ENCODE peak calls at places on chromosomes 7 and 10, in four cellular contexts. Y, U, Q and L are unnamed samples.
A peak's percentile ranks its signal among the peaks of the same experiment; 100 is the strongest.

GRCh38 chr7:99083068-99083651 is 60.7 kb downstream of the SMURF1 start:
- DNase-seq in Y (no peak), U (no peak), Q (no peak), L (no peak)

GRCh38 chr10:108104697-108105096 is 940.2 kb upstream of the SORCS1 start:
- DNase-seq in Y (no peak), U (no peak), Q (no peak), L (no peak)

GRCh38 chr7:106178593-106179134 is 66.6 kb upstream of the SYPL1 start:
- DNase-seq in Y (no peak), U (no peak), Q (no peak), L (no peak)

GRCh38 chr7:6705959-6706665 is 635 bp downstream of the ZNF12 start:
- DNase-seq in Y (peak; percentile 18), U (no peak), Q (peak; percentile 54), L (peak; percentile 61)

GRCh38 chr7:158710651-158711102 is 6.1 kb upstream of the NCAPG2 start:
- DNase-seq in Y (no peak), U (no peak), Q (no peak), L (no peak)

GRCh38 chr10:93573051-93573909 is 6.8 kb downstream of the FFAR4 start:
- DNase-seq in Y (peak; percentile 12), U (no peak), Q (peak; percentile 64), L (no peak)

GRCh38 chr7:12066004-12066403 is 145.1 kb upstream of the TMEM106B start:
- DNase-seq in Y (no peak), U (no peak), Q (no peak), L (no peak)

GRCh38 chr7:75050501-75050900 is 23.1 kb downstream of the RCC1L start:
- DNase-seq in Y (no peak), U (no peak), Q (no peak), L (no peak)

GRCh38 chr10:43068136-43068395 is 8.8 kb upstream of the RET start:
- DNase-seq in Y (no peak), U (no peak), Q (no peak), L (no peak)

GRCh38 chr10:5434017-5434753 is 21.8 kb downstream of the NET1 start:
- DNase-seq in Y (no peak), U (no peak), Q (no peak), L (no peak)

GRCh38 chr7:138934861-138935260 is 46.3 kb downstream of the KIAA1549 start:
- DNase-seq in Y (no peak), U (no peak), Q (no peak), L (no peak)

GRCh38 chr10:80321183-80321582 is 31.7 kb upstream of the MAT1A start:
- DNase-seq in Y (no peak), U (no peak), Q (no peak), L (no peak)

GRCh38 chr7:141071855-141072547 is 1.9 kb upstream of the TMEM178B start:
- DNase-seq in Y (no peak), U (no peak), Q (no peak), L (no peak)

GRCh38 chr10:22640351-22640750 is 74.0 kb downstream of the PIP4K2A start:
- DNase-seq in Y (no peak), U (no peak), Q (no peak), L (no peak)

GRCh38 chr10:58856508-58857240 is 319.8 kb upstream of the PHYHIPL start:
- DNase-seq in Y (peak; percentile 39), U (no peak), Q (no peak), L (no peak)

GRCh38 chr7:115217373-115217772 is 295.5 kb downstream of the MDFIC start:
- DNase-seq in Y (no peak), U (no peak), Q (no peak), L (no peak)

GRCh38 chr10:23157691-23158369 is 34.3 kb upstream of the PTF1A start:
- DNase-seq in Y (no peak), U (no peak), Q (no peak), L (no peak)

GRCh38 chr7:15123901-15124300 is 221.3 kb upstream of the DGKB start:
- DNase-seq in Y (no peak), U (no peak), Q (no peak), L (no peak)

GRCh38 chr10:2196272-2196671 is 458.9 kb upstream of the ADARB2 start:
- DNase-seq in Y (no peak), U (no peak), Q (no peak), L (no peak)

GRCh38 chr10:91745086-91745831 is 53.0 kb upstream of the TNKS2 start:
- DNase-seq in Y (no peak), U (no peak), Q (no peak), L (no peak)

GRCh38 chr7:13651167-13651566 is 338.3 kb downstream of the ETV1 start:
- DNase-seq in Y (no peak), U (no peak), Q (no peak), L (no peak)

GRCh38 chr10:104080762-104081161 is 4.9 kb downstream of the COL17A1 start:
- DNase-seq in Y (no peak), U (no peak), Q (no peak), L (no peak)

GRCh38 chr7:130009848-130010688 is 41.1 kb downstream of the ZC3HC1 start:
- DNase-seq in Y (no peak), U (no peak), Q (no peak), L (no peak)

GRCh38 chr10:6232846-6233724 is 30.4 kb downstream of the PFKFB3 start:
- DNase-seq in Y (no peak), U (no peak), Q (no peak), L (no peak)

GRCh38 chr10:78410046-78410965 is 376.6 kb downstream of the RPS24 start:
- DNase-seq in Y (no peak), U (no peak), Q (no peak), L (no peak)

GRCh38 chr7:132495931-132496330 is 80.3 kb downstream of the PLXNA4 start:
- DNase-seq in Y (no peak), U (no peak), Q (no peak), L (no peak)

GRCh38 chr7:76396039-76396732 is 13.3 kb downstream of the SSC4D start:
- DNase-seq in Y (no peak), U (no peak), Q (no peak), L (no peak)

GRCh38 chr10:131146790-131147189 is 164.7 kb downstream of the TCERG1L start:
- DNase-seq in Y (no peak), U (no peak), Q (peak; percentile 27), L (no peak)

GRCh38 chr10:130493446-130494198 is 357.4 kb downstream of the GLRX3 start:
- DNase-seq in Y (no peak), U (no peak), Q (no peak), L (peak; percentile 10)

GRCh38 chr10:5550621-5551530 is 26.1 kb downstream of the CALML3 start:
- DNase-seq in Y (no peak), U (no peak), Q (peak; percentile 41), L (no peak)

GRCh38 chr10:76302936-76303656 is 871.7 kb downstream of the LRMDA start:
- DNase-seq in Y (no peak), U (no peak), Q (no peak), L (no peak)

GRCh38 chr10:7511612-7512011 is 100.8 kb upstream of the SFMBT2 start:
- DNase-seq in Y (no peak), U (no peak), Q (no peak), L (no peak)

GRCh38 chr10:44418637-44419036 is 33.7 kb upstream of the CXCL12 start:
- DNase-seq in Y (no peak), U (no peak), Q (no peak), L (no peak)
- H3K27me3 ChIP-seq in Y (peaks cover 3% of the 10 kb centered on the region), U (no peaks in the 10 kb centered on the region), Q (no peaks in the 10 kb centered on the region), L (no peaks in the 10 kb centered on the region)

DNA sequence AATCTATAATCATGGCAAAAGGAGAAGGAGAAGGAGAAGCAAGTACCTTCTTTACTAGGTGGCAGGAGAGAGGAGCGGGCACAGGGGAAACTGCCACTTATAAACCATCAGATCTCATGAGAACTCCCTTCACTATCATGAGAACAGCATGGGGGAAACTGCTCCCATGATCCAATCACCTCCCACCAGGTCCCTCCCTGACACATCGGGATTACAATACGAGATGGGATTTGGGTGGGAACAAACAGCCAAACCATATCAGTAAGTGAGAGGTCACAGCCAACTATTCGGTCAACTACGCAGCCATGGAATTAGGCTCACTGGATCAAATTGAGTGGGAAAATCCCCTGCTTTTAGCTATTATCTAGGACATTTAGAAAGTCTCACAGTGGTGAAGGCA is 54.2 kb upstream of the STEAP1B start:
- DNase-seq in Y (no peak), U (no peak), Q (no peak), L (no peak)
- H3K27me3 ChIP-seq in Y (peaks cover 35% of the 10 kb centered on the region), U (no peaks in the 10 kb centered on the region), Q (peaks cover 24% of the 10 kb centered on the region), L (no peaks in the 10 kb centered on the region)

GRCh38 chr10:132942101-132942739 is at the start of gene CFAP46:
- DNase-seq in Y (peak; percentile 72), U (no peak), Q (no peak), L (no peak)
- H3K27me3 ChIP-seq in Y (peaks cover 67% of the 10 kb centered on the region), U (peaks cover 20% of the 10 kb centered on the region), Q (peaks cover 68% of the 10 kb centered on the region), L (no peaks in the 10 kb centered on the region)

GRCh38 chr7:43604251-43604650 is 21.3 kb downstream of the STK17A start:
- DNase-seq in Y (no peak), U (no peak), Q (no peak), L (no peak)
- H3K27me3 ChIP-seq in Y (no peaks in the 10 kb centered on the region), U (no peaks in the 10 kb centered on the region), Q (no peaks in the 10 kb centered on the region), L (no peaks in the 10 kb centered on the region)

GRCh38 chr10:110670335-110670734 is 26.2 kb downstream of the RBM20 start:
- DNase-seq in Y (no peak), U (no peak), Q (no peak), L (no peak)
- H3K27me3 ChIP-seq in Y (no peaks in the 10 kb centered on the region), U (no peaks in the 10 kb centered on the region), Q (peaks cover 35% of the 10 kb centered on the region), L (no peaks in the 10 kb centered on the region)

GRCh38 chr7:26441640-26442277 is 150.1 kb downstream of the SNX10 start:
- DNase-seq in Y (no peak), U (no peak), Q (no peak), L (no peak)
- H3K27me3 ChIP-seq in Y (peaks cover 20% of the 10 kb centered on the region), U (no peaks in the 10 kb centered on the region), Q (no peaks in the 10 kb centered on the region), L (no peaks in the 10 kb centered on the region)

GRCh38 chr7:157627033-157627432 is 290.2 kb downstream of the DNAJB6 start:
- DNase-seq in Y (no peak), U (no peak), Q (no peak), L (no peak)

GRCh38 chr7:157628456-157628855 is 291.7 kb downstream of the DNAJB6 start:
- DNase-seq in Y (no peak), U (no peak), Q (no peak), L (no peak)

GRCh38 chr7:157625973-157626790 is 289.4 kb downstream of the DNAJB6 start:
- DNase-seq in Y (no peak), U (no peak), Q (no peak), L (peak; percentile 23)

GRCh38 chr7:157630301-157630853 is 293.6 kb downstream of the DNAJB6 start:
- DNase-seq in Y (no peak), U (no peak), Q (no peak), L (peak; percentile 15)

GRCh38 chr7:157627646-157628045 is 290.8 kb downstream of the DNAJB6 start:
- DNase-seq in Y (no peak), U (no peak), Q (no peak), L (no peak)
- H3K27me3 ChIP-seq in Y (peaks cover 8% of the 10 kb centered on the region), U (no peaks in the 10 kb centered on the region), Q (no peaks in the 10 kb centered on the region), L (no peaks in the 10 kb centered on the region)

GRCh38 chr10:70930251-70931000 is 42.1 kb upstream of the PCBD1 start:
- DNase-seq in Y (no peak), U (no peak), Q (no peak), L (no peak)
- H3K27me3 ChIP-seq in Y (peaks cover 12% of the 10 kb centered on the region), U (no peaks in the 10 kb centered on the region), Q (peaks cover 6% of the 10 kb centered on the region), L (no peaks in the 10 kb centered on the region)

GRCh38 chr10:117216028-117216427 is 18.7 kb downstream of the KCNK18 start:
- DNase-seq in Y (no peak), U (no peak), Q (no peak), L (no peak)
- H3K27me3 ChIP-seq in Y (peaks cover 71% of the 10 kb centered on the region), U (peaks cover 9% of the 10 kb centered on the region), Q (peaks cover 32% of the 10 kb centered on the region), L (no peaks in the 10 kb centered on the region)